ENCODE peak calls at places on chromosomes 13 and 19, in seven cellular contexts. G is HepG2, H is GM12878, L is K562, Y is HCT116, V is H1, I is NT2/D1. J is an unnamed sample.

GRCh38 chr19:40907968-40908735 is 26.1 kb upstream of the CYP2A7 start:
- DNase-seq in G (no peak), H (no peak), L (peak; percentile 79), Y (no peak), V (no peak), I (no peak), J (no peak)

GRCh38 chr13:101979825-101980224 is 422.0 kb downstream of the FGF14 start:
- DNase-seq in G (no peak), H (no peak), L (no peak), Y (no peak), V (no peak), I (no peak), J (peak; percentile 34)

GRCh38 chr13:85230754-85231153 is 568.5 kb downstream of the SLITRK6 start:
- DNase-seq in G (no peak), H (no peak), L (no peak), Y (no peak), V (no peak), I (no peak), J (no peak)

GRCh38 chr13:99829593-99830239 is 141.9 kb downstream of the ZIC5 start:
- DNase-seq in G (peak; percentile 41), H (no peak), L (no peak), Y (no peak), V (no peak), I (no peak), J (no peak)

GRCh38 chr19:5623397-5624153 is 692 bp downstream of the SAFB start:
- DNase-seq in G (no peak), H (no peak), L (peak; percentile 47), Y (no peak), V (no peak), I (no peak), J (peak; percentile 55)

GRCh38 chr19:39307822-39308530 is 11.8 kb downstream of the IFNL1 start:
- DNase-seq in G (no peak), H (no peak), L (no peak), Y (no peak), V (no peak), I (no peak), J (no peak)

GRCh38 chr19:34676697-34677385 is at the start of gene SCGB2B2:
- DNase-seq in G (no peak), H (peak; percentile 50), L (no peak), Y (peak; percentile 80), V (no peak), I (peak; percentile 35), J (peak; percentile 82)

GRCh38 chr19:40055832-40056504 is at the start of gene ZNF780B:
- DNase-seq in G (peak; percentile 68), H (peak; percentile 36), L (peak; percentile 49), Y (peak; percentile 19), V (peak; percentile 5), I (peak; percentile 20), J (peak; percentile 81)

GRCh38 chr19:17754634-17755532 is 3.6 kb downstream of the FCHO1 start:
- DNase-seq in G (no peak), H (peak; percentile 87), L (no peak), Y (no peak), V (no peak), I (no peak), J (no peak)

GRCh38 chr19:44662686-44663085 is 8.6 kb upstream of the CEACAM19 start:
- DNase-seq in G (no peak), H (no peak), L (no peak), Y (no peak), V (no peak), I (no peak), J (no peak)

GRCh38 chr13:48400820-48401219 is 12.1 kb downstream of the LPAR6 start:
- DNase-seq in G (no peak), H (peak; percentile 25), L (no peak), Y (no peak), V (no peak), I (no peak), J (no peak)

GRCh38 chr13:71513414-71514063 is 353.5 kb downstream of the DACH1 start:
- DNase-seq in G (no peak), H (no peak), L (no peak), Y (no peak), V (no peak), I (no peak), J (no peak)

GRCh38 chr19:53647792-53648191 is 16.0 kb downstream of the DPRX start:
- DNase-seq in G (no peak), H (no peak), L (no peak), Y (no peak), V (no peak), I (no peak), J (no peak)

GRCh38 chr19:13953021-13953531 is 767 bp downstream of the DCAF15 start:
- DNase-seq in G (no peak), H (no peak), L (peak; percentile 50), Y (no peak), V (no peak), I (no peak), J (no peak)

GRCh38 chr19:17473041-17473440 is 2.7 kb downstream of the SLC27A1 start:
- DNase-seq in G (no peak), H (no peak), L (peak; percentile 37), Y (peak; percentile 35), V (no peak), I (no peak), J (no peak)

GRCh38 chr13:31242935-31243334 is 43.2 kb downstream of the B3GLCT start:
- DNase-seq in G (no peak), H (no peak), L (no peak), Y (no peak), V (no peak), I (no peak), J (no peak)

GRCh38 chr19:16328824-16329482 is 4.3 kb downstream of the KLF2 start:
- DNase-seq in G (no peak), H (no peak), L (no peak), Y (no peak), V (no peak), I (no peak), J (no peak)

DNA sequence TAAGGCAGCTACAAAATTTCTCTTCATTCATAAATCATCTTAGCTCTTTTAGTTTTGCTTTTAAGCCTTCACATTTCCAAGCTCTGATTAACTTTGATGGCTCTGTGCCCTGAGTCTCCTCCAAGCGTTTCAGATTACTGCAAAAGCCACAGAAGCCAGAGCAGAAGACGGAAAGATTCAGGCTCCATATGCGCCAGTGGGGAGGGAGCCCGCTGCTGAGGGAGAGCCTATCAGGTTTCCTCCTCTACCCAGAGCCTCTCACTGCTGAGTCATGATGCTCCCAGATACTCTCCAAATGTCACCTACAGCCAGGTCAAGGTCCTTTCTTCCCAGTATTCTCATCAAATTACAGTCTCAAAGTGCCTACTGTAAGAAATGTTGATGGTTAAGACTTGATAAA is 193.6 kb downstream of the RAP2A start:
- DNase-seq in G (peak; percentile 50), H (no peak), L (peak; percentile 19), Y (no peak), V (no peak), I (no peak), J (no peak)
- TF ChIP-seq YY1 in G (no peak), H (no peak), L (no peak), Y (no peak), V (no peak), I (no peak), J (no peak)

DNA sequence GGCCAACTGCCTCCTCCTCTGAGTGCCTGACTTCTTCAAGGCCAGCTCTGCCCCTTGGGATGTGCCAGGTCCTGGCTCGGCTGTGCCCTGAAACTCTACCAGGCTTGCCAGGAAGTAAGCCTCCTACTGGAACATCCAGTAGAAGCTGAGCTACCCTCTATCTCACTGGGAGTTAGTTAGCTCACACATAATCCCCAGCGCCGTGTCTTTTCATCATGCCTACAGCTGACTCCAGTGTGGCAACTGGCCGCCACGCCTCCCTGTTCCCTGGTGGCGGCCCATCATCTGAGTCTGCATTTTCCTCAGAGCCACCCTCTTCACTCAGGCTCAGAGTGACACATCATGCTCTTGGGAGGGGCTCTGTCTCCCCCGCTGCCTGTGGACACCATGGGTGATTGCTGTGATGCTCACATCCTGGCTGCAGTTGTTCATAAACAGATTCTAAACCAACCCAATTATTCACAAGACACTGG is 131.8 kb upstream of the IRS2 start:
- DNase-seq in G (no peak), H (no peak), L (no peak), Y (no peak), V (no peak), I (no peak), J (no peak)
- TF ChIP-seq YY1 in G (no peak), H (no peak), L (no peak), Y (no peak), V (no peak), I (no peak), J (no peak)

DNA sequence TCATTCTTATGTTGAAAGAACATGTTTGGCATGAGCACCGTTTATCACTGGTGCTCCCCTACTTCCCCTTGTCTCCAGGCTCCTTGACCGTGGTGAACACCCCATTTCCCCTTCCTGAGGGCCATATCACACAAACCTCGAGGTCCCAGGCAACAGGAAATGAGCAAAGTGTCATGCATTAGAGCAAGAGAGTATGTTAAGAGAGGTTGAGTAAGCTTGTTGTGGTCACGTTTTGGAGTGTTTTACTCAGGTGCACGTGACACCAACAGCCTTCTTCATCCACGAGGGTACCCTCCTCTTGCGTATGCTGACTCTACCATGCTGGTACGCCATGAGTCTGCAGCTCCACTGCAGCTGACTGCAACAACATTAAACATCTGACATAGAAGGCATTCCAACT is 482.2 kb upstream of the NBEA start:
- DNase-seq in G (no peak), H (no peak), L (no peak), Y (no peak), V (no peak), I (no peak), J (no peak)
- TF ChIP-seq YY1 in G (no peak), H (no peak), L (no peak), Y (no peak), V (no peak), I (no peak), J (no peak)

GRCh38 chr19:4103073-4103418 is 20.9 kb downstream of the MAP2K2 start:
- DNase-seq in G (no peak), H (no peak), L (peak; percentile 26), Y (no peak), V (no peak), I (no peak), J (no peak)
- TF ChIP-seq YY1 in G (no peak), H (no peak), L (no peak), Y (no peak), V (no peak), I (no peak), J (no peak)

DNA sequence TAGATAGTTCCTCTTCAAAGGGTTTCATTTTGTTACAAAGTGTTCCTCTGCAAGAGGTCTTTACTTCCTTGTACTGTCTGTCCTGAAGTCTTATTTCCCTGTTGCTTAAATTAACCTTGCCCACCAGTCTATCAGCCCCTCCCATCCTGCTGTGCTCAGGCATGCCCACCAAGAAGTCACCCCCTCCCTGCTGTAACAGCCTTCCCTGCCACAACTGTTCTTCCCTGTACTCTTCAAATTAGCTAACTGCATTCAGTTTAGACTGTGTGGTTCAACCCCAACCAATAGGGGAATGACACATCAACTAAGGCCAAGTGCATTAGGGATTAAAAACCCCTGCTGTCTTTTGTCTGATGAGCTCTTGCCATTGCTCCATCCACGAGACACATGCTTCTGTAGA is 34.4 kb upstream of the ZNF562 start:
- DNase-seq in G (no peak), H (no peak), L (no peak), Y (no peak), V (no peak), I (no peak), J (no peak)
- TF ChIP-seq YY1 in G (no peak), H (no peak), L (no peak), Y (no peak), V (no peak), I (no peak), J (no peak)